ENCODE peak calls at places on chromosome 10, in ten cellular contexts. One of them, this sample, is unnamed.

GRCh38 chr10:110226926-110227641 is 19.7 kb downstream of the MXI1 start:
- DNase-seq in GM04504: no peak
- DNase-seq in chondrocyte: no peak
- DNase-seq in NCI-H1417: peak; percentile 58
- DNase-seq in cardiac fibroblast: no peak
- DNase-seq in left colon: peak; percentile 81
- DNase-seq in uterus: peak; percentile 77
- DNase-seq in AG08395: peak; percentile 75
- DNase-seq in GM10248: peak; percentile 86
- DNase-seq in HT-29: peak; percentile 20
- DNase-seq in this sample: peak; percentile 64

GRCh38 chr10:43926371-43926770 is 277.7 kb upstream of the ZNF32 start:
- DNase-seq in AG08395: no peak
- DNase-seq in GM04504: no peak
- DNase-seq in uterus: no peak
- DNase-seq in chondrocyte: no peak
- DNase-seq in left colon: no peak
- DNase-seq in GM10248: no peak
- DNase-seq in HT-29: no peak
- DNase-seq in cardiac fibroblast: no peak
- DNase-seq in NCI-H1417: no peak
- DNase-seq in this sample: no peak

GRCh38 chr10:2599571-2599970 is 467.8 kb upstream of the PFKP start:
- DNase-seq in uterus: no peak
- DNase-seq in NCI-H1417: no peak
- DNase-seq in HT-29: no peak
- DNase-seq in AG08395: no peak
- DNase-seq in chondrocyte: no peak
- DNase-seq in GM10248: no peak
- DNase-seq in GM04504: no peak
- DNase-seq in left colon: no peak
- DNase-seq in cardiac fibroblast: no peak
- DNase-seq in this sample: no peak

GRCh38 chr10:8050561-8051108 is 3.9 kb upstream of the GATA3 start:
- DNase-seq in HT-29: peak; percentile 82
- DNase-seq in GM10248: no peak
- DNase-seq in GM04504: no peak
- DNase-seq in NCI-H1417: peak; percentile 32
- DNase-seq in left colon: no peak
- DNase-seq in cardiac fibroblast: peak; percentile 44
- DNase-seq in AG08395: no peak
- DNase-seq in uterus: no peak
- DNase-seq in chondrocyte: no peak
- DNase-seq in this sample: peak; percentile 87

GRCh38 chr10:122993797-122994336 is 13.7 kb downstream of the PSTK start:
- DNase-seq in uterus: no peak
- DNase-seq in chondrocyte: no peak
- DNase-seq in left colon: no peak
- DNase-seq in NCI-H1417: no peak
- DNase-seq in AG08395: no peak
- DNase-seq in GM10248: no peak
- DNase-seq in GM04504: no peak
- DNase-seq in HT-29: no peak
- DNase-seq in cardiac fibroblast: no peak
- DNase-seq in this sample: no peak

GRCh38 chr10:97333351-97333600 is 1.3 kb downstream of the FRAT2 start:
- DNase-seq in left colon: no peak
- DNase-seq in cardiac fibroblast: peak; percentile 56
- DNase-seq in GM04504: no peak
- DNase-seq in uterus: no peak
- DNase-seq in AG08395: peak; percentile 20
- DNase-seq in HT-29: peak; percentile 66
- DNase-seq in GM10248: no peak
- DNase-seq in NCI-H1417: peak; percentile 62
- DNase-seq in chondrocyte: no peak
- DNase-seq in this sample: peak; percentile 62

GRCh38 chr10:81600185-81600584 is 274.8 kb upstream of the NRG3 start:
- DNase-seq in NCI-H1417: no peak
- DNase-seq in chondrocyte: no peak
- DNase-seq in left colon: no peak
- DNase-seq in GM04504: no peak
- DNase-seq in HT-29: no peak
- DNase-seq in AG08395: no peak
- DNase-seq in GM10248: no peak
- DNase-seq in uterus: no peak
- DNase-seq in cardiac fibroblast: peak; percentile 16
- DNase-seq in this sample: no peak

GRCh38 chr10:129785536-129785981 is 178.5 kb downstream of the EBF3 start:
- DNase-seq in GM04504: no peak
- DNase-seq in GM10248: no peak
- DNase-seq in HT-29: no peak
- DNase-seq in NCI-H1417: no peak
- DNase-seq in uterus: no peak
- DNase-seq in chondrocyte: peak; percentile 85
- DNase-seq in AG08395: no peak
- DNase-seq in cardiac fibroblast: no peak
- DNase-seq in left colon: no peak
- DNase-seq in this sample: no peak

GRCh38 chr10:21368728-21369425 is 156.6 kb downstream of the SKIDA1 start:
- DNase-seq in cardiac fibroblast: peak; percentile 81
- DNase-seq in GM10248: no peak
- DNase-seq in NCI-H1417: no peak
- DNase-seq in uterus: peak; percentile 79
- DNase-seq in GM04504: no peak
- DNase-seq in left colon: no peak
- DNase-seq in HT-29: no peak
- DNase-seq in chondrocyte: no peak
- DNase-seq in AG08395: no peak
- DNase-seq in this sample: no peak

GRCh38 chr10:76675951-76676587 is 961.5 kb downstream of the KCNMA1 start:
- DNase-seq in AG08395: peak; percentile 72
- DNase-seq in HT-29: no peak
- DNase-seq in NCI-H1417: no peak
- DNase-seq in GM10248: no peak
- DNase-seq in GM04504: peak; percentile 3
- DNase-seq in left colon: peak; percentile 32
- DNase-seq in cardiac fibroblast: peak; percentile 47
- DNase-seq in uterus: peak; percentile 66
- DNase-seq in chondrocyte: no peak
- DNase-seq in this sample: no peak

GRCh38 chr10:126253613-126254002 is 134.7 kb downstream of the ADAM12 start:
- DNase-seq in left colon: no peak
- DNase-seq in HT-29: no peak
- DNase-seq in NCI-H1417: no peak
- DNase-seq in uterus: peak; percentile 40
- DNase-seq in cardiac fibroblast: no peak
- DNase-seq in AG08395: no peak
- DNase-seq in GM04504: no peak
- DNase-seq in chondrocyte: no peak
- DNase-seq in GM10248: no peak
- DNase-seq in this sample: no peak

GRCh38 chr10:112030431-112030830 is 153.1 kb downstream of the GPAM start:
- DNase-seq in GM10248: no peak
- DNase-seq in NCI-H1417: no peak
- DNase-seq in GM04504: no peak
- DNase-seq in AG08395: no peak
- DNase-seq in chondrocyte: no peak
- DNase-seq in uterus: no peak
- DNase-seq in HT-29: no peak
- DNase-seq in left colon: no peak
- DNase-seq in cardiac fibroblast: no peak
- DNase-seq in this sample: no peak

GRCh38 chr10:17232276-17232987 is 4.4 kb downstream of the VIM start:
- DNase-seq in AG08395: no peak
- DNase-seq in left colon: no peak
- DNase-seq in cardiac fibroblast: no peak
- DNase-seq in uterus: no peak
- DNase-seq in chondrocyte: no peak
- DNase-seq in GM04504: no peak
- DNase-seq in HT-29: no peak
- DNase-seq in GM10248: peak; percentile 29
- DNase-seq in NCI-H1417: no peak
- DNase-seq in this sample: no peak

GRCh38 chr10:99393036-99393435 is 37.4 kb downstream of the GOT1 start:
- DNase-seq in chondrocyte: no peak
- DNase-seq in GM10248: no peak
- DNase-seq in left colon: no peak
- DNase-seq in NCI-H1417: no peak
- DNase-seq in AG08395: no peak
- DNase-seq in GM04504: no peak
- DNase-seq in cardiac fibroblast: no peak
- DNase-seq in uterus: no peak
- DNase-seq in HT-29: no peak
- DNase-seq in this sample: no peak

GRCh38 chr10:78937800-78938694 is 130.7 kb upstream of the ZMIZ1 start:
- DNase-seq in cardiac fibroblast: peak; percentile 38
- DNase-seq in chondrocyte: no peak
- DNase-seq in uterus: no peak
- DNase-seq in GM04504: no peak
- DNase-seq in HT-29: no peak
- DNase-seq in NCI-H1417: no peak
- DNase-seq in left colon: no peak
- DNase-seq in AG08395: no peak
- DNase-seq in GM10248: no peak
- DNase-seq in this sample: no peak

GRCh38 chr10:125629758-125630376 is 53.1 kb downstream of the TEX36 start:
- DNase-seq in chondrocyte: no peak
- DNase-seq in NCI-H1417: peak; percentile 73
- DNase-seq in cardiac fibroblast: peak; percentile 38
- DNase-seq in HT-29: peak; percentile 51
- DNase-seq in uterus: no peak
- DNase-seq in AG08395: peak; percentile 20
- DNase-seq in GM10248: peak; percentile 41
- DNase-seq in GM04504: no peak
- DNase-seq in left colon: no peak
- DNase-seq in this sample: peak; percentile 40

GRCh38 chr10:1410032-1410431 is 327.3 kb downstream of the ADARB2 start:
- DNase-seq in HT-29: no peak
- DNase-seq in left colon: no peak
- DNase-seq in NCI-H1417: no peak
- DNase-seq in AG08395: no peak
- DNase-seq in GM10248: no peak
- DNase-seq in GM04504: no peak
- DNase-seq in cardiac fibroblast: no peak
- DNase-seq in uterus: no peak
- DNase-seq in chondrocyte: peak; percentile 32
- DNase-seq in this sample: no peak

GRCh38 chr10:119726291-119727261 is 726 bp downstream of the INPP5F start:
- DNase-seq in chondrocyte: no peak
- DNase-seq in HT-29: peak; percentile 26
- DNase-seq in cardiac fibroblast: no peak
- DNase-seq in AG08395: no peak
- DNase-seq in left colon: peak; percentile 49
- DNase-seq in uterus: no peak
- DNase-seq in GM10248: no peak
- DNase-seq in NCI-H1417: peak; percentile 56
- DNase-seq in GM04504: no peak
- DNase-seq in this sample: peak; percentile 90

GRCh38 chr10:13905281-13905680 is 318.5 kb downstream of the PRPF18 start:
- DNase-seq in GM04504: no peak
- DNase-seq in HT-29: no peak
- DNase-seq in AG08395: no peak
- DNase-seq in GM10248: no peak
- DNase-seq in NCI-H1417: no peak
- DNase-seq in left colon: no peak
- DNase-seq in chondrocyte: no peak
- DNase-seq in uterus: no peak
- DNase-seq in cardiac fibroblast: no peak
- DNase-seq in this sample: no peak

GRCh38 chr10:125482108-125482507 is 200.9 kb downstream of the TEX36 start:
- DNase-seq in GM10248: no peak
- DNase-seq in AG08395: no peak
- DNase-seq in chondrocyte: no peak
- DNase-seq in cardiac fibroblast: no peak
- DNase-seq in uterus: no peak
- DNase-seq in HT-29: no peak
- DNase-seq in NCI-H1417: no peak
- DNase-seq in left colon: no peak
- DNase-seq in GM04504: no peak
- DNase-seq in this sample: no peak

GRCh38 chr10:96642973-96643372 is 56.2 kb upstream of the TM9SF3 start:
- DNase-seq in chondrocyte: no peak
- DNase-seq in uterus: peak; percentile 28
- DNase-seq in cardiac fibroblast: no peak
- DNase-seq in left colon: peak; percentile 61
- DNase-seq in GM10248: peak; percentile 58
- DNase-seq in NCI-H1417: peak; percentile 76
- DNase-seq in GM04504: no peak
- DNase-seq in AG08395: peak; percentile 40
- DNase-seq in HT-29: peak; percentile 79
- DNase-seq in this sample: peak; percentile 75

GRCh38 chr10:18087398-18087797 is 52.8 kb upstream of the CACNB2 start:
- DNase-seq in left colon: peak; percentile 33
- DNase-seq in chondrocyte: no peak
- DNase-seq in cardiac fibroblast: peak; percentile 58
- DNase-seq in GM10248: no peak
- DNase-seq in AG08395: no peak
- DNase-seq in uterus: peak; percentile 35
- DNase-seq in HT-29: no peak
- DNase-seq in NCI-H1417: no peak
- DNase-seq in GM04504: no peak
- DNase-seq in this sample: no peak

GRCh38 chr10:57657164-57657765 is 610.4 kb downstream of the IPMK start:
- DNase-seq in GM04504: peak; percentile 15
- DNase-seq in NCI-H1417: peak; percentile 72
- DNase-seq in GM10248: peak; percentile 40
- DNase-seq in chondrocyte: no peak
- DNase-seq in AG08395: peak; percentile 30
- DNase-seq in cardiac fibroblast: peak; percentile 69
- DNase-seq in left colon: no peak
- DNase-seq in uterus: peak; percentile 19
- DNase-seq in HT-29: peak; percentile 84
- DNase-seq in this sample: peak; percentile 78

GRCh38 chr10:106577266-106577665 is 587.2 kb downstream of the SORCS1 start:
- DNase-seq in left colon: no peak
- DNase-seq in uterus: no peak
- DNase-seq in HT-29: peak; percentile 43
- DNase-seq in GM04504: no peak
- DNase-seq in NCI-H1417: no peak
- DNase-seq in chondrocyte: no peak
- DNase-seq in cardiac fibroblast: peak; percentile 37
- DNase-seq in AG08395: no peak
- DNase-seq in GM10248: no peak
- DNase-seq in this sample: peak; percentile 4

GRCh38 chr10:36493511-36493880 is 631.9 kb upstream of the ANKRD30A start:
- DNase-seq in GM04504: no peak
- DNase-seq in left colon: no peak
- DNase-seq in HT-29: no peak
- DNase-seq in NCI-H1417: no peak
- DNase-seq in uterus: no peak
- DNase-seq in cardiac fibroblast: peak; percentile 10
- DNase-seq in GM10248: no peak
- DNase-seq in AG08395: peak; percentile 15
- DNase-seq in chondrocyte: no peak
- DNase-seq in this sample: no peak

GRCh38 chr10:121337356-121337936 is 260.8 kb downstream of the FGFR2 start:
- DNase-seq in uterus: no peak
- DNase-seq in GM10248: no peak
- DNase-seq in left colon: no peak
- DNase-seq in HT-29: no peak
- DNase-seq in NCI-H1417: no peak
- DNase-seq in cardiac fibroblast: no peak
- DNase-seq in chondrocyte: no peak
- DNase-seq in GM04504: no peak
- DNase-seq in AG08395: no peak
- DNase-seq in this sample: peak; percentile 6

GRCh38 chr10:6973904-6974303 is 393.8 kb upstream of the PRKCQ start:
- DNase-seq in uterus: no peak
- DNase-seq in HT-29: no peak
- DNase-seq in GM10248: no peak
- DNase-seq in cardiac fibroblast: no peak
- DNase-seq in GM04504: no peak
- DNase-seq in NCI-H1417: no peak
- DNase-seq in chondrocyte: no peak
- DNase-seq in AG08395: no peak
- DNase-seq in left colon: no peak
- DNase-seq in this sample: no peak

This sample was measured in neural progenitor cell.